ENCODE peak calls at places on chromosomes 12 and 14, in nine cellular contexts. One of them, this sample, is unnamed.

GRCh38 chr12:98221243-98221808 is 294.1 kb upstream of the TMPO start:
- DNase-seq in psoas muscle: no peak
- DNase-seq in DND-41: no peak
- DNase-seq in lower leg skin: no peak
- DNase-seq in A549: no peak
- DNase-seq in cardiac muscle cell: no peak
- DNase-seq in kidney: no peak
- DNase-seq in brain microvascular endothelial cell: no peak
- DNase-seq in HepG2: no peak
- DNase-seq in this sample: no peak

GRCh38 chr14:49485290-49485689 is 100.9 kb downstream of the RPS29 start:
- DNase-seq in psoas muscle: no peak
- DNase-seq in DND-41: no peak
- DNase-seq in lower leg skin: no peak
- DNase-seq in A549: no peak
- DNase-seq in cardiac muscle cell: no peak
- DNase-seq in kidney: no peak
- DNase-seq in brain microvascular endothelial cell: no peak
- DNase-seq in HepG2: no peak
- DNase-seq in this sample: no peak

GRCh38 chr12:63090716-63091115 is 60.3 kb downstream of the AVPR1A start:
- DNase-seq in psoas muscle: no peak
- DNase-seq in DND-41: no peak
- DNase-seq in lower leg skin: no peak
- DNase-seq in A549: no peak
- DNase-seq in cardiac muscle cell: no peak
- DNase-seq in kidney: no peak
- DNase-seq in brain microvascular endothelial cell: no peak
- DNase-seq in HepG2: no peak
- DNase-seq in this sample: no peak

GRCh38 chr14:71361335-71361734 is 454.1 kb downstream of the PCNX1 start:
- DNase-seq in psoas muscle: no peak
- DNase-seq in DND-41: no peak
- DNase-seq in lower leg skin: no peak
- DNase-seq in A549: no peak
- DNase-seq in cardiac muscle cell: peak; percentile 53
- DNase-seq in kidney: no peak
- DNase-seq in brain microvascular endothelial cell: peak; percentile 58
- DNase-seq in HepG2: peak; percentile 40
- DNase-seq in this sample: no peak

GRCh38 chr14:51733147-51733546 is 81.4 kb downstream of the FRMD6 start:
- DNase-seq in psoas muscle: no peak
- DNase-seq in DND-41: no peak
- DNase-seq in lower leg skin: no peak
- DNase-seq in A549: no peak
- DNase-seq in cardiac muscle cell: no peak
- DNase-seq in kidney: no peak
- DNase-seq in brain microvascular endothelial cell: no peak
- DNase-seq in HepG2: no peak
- DNase-seq in this sample: no peak

GRCh38 chr14:89615421-89615820 is 198.4 kb upstream of the FOXN3 start:
- DNase-seq in psoas muscle: no peak
- DNase-seq in DND-41: no peak
- DNase-seq in lower leg skin: no peak
- DNase-seq in A549: no peak
- DNase-seq in cardiac muscle cell: peak; percentile 50
- DNase-seq in kidney: no peak
- DNase-seq in brain microvascular endothelial cell: no peak
- DNase-seq in HepG2: no peak
- DNase-seq in this sample: no peak

GRCh38 chr14:97420211-97420610 is 623.0 kb downstream of the VRK1 start:
- DNase-seq in psoas muscle: no peak
- DNase-seq in DND-41: no peak
- DNase-seq in lower leg skin: no peak
- DNase-seq in A549: no peak
- DNase-seq in cardiac muscle cell: no peak
- DNase-seq in kidney: no peak
- DNase-seq in brain microvascular endothelial cell: no peak
- DNase-seq in HepG2: no peak
- DNase-seq in this sample: peak; percentile 76

GRCh38 chr14:48709277-48709785 is 876.8 kb downstream of the RPS29 start:
- DNase-seq in psoas muscle: no peak
- DNase-seq in DND-41: no peak
- DNase-seq in lower leg skin: no peak
- DNase-seq in A549: no peak
- DNase-seq in cardiac muscle cell: no peak
- DNase-seq in kidney: no peak
- DNase-seq in brain microvascular endothelial cell: no peak
- DNase-seq in HepG2: no peak
- DNase-seq in this sample: no peak

GRCh38 chr14:106883218-106883692 is 1356.9 kb downstream of the TMEM121 start:
- DNase-seq in psoas muscle: peak; percentile 32
- DNase-seq in DND-41: peak; percentile 43
- DNase-seq in lower leg skin: no peak
- DNase-seq in A549: no peak
- DNase-seq in cardiac muscle cell: no peak
- DNase-seq in kidney: peak; percentile 82
- DNase-seq in brain microvascular endothelial cell: no peak
- DNase-seq in HepG2: peak; percentile 39
- DNase-seq in this sample: peak; percentile 50

GRCh38 chr12:60487284-60487683 is 891.5 kb downstream of the SLC16A7 start:
- DNase-seq in psoas muscle: no peak
- DNase-seq in DND-41: no peak
- DNase-seq in lower leg skin: no peak
- DNase-seq in A549: no peak
- DNase-seq in cardiac muscle cell: no peak
- DNase-seq in kidney: no peak
- DNase-seq in brain microvascular endothelial cell: no peak
- DNase-seq in HepG2: no peak
- DNase-seq in this sample: no peak

GRCh38 chr14:100348779-100349708 is 25.9 kb downstream of the SLC25A47 start:
- DNase-seq in psoas muscle: no peak
- DNase-seq in DND-41: no peak
- DNase-seq in lower leg skin: peak; percentile 76
- DNase-seq in A549: no peak
- DNase-seq in cardiac muscle cell: no peak
- DNase-seq in kidney: peak; percentile 58
- DNase-seq in brain microvascular endothelial cell: no peak
- DNase-seq in HepG2: no peak
- DNase-seq in this sample: no peak

GRCh38 chr12:52197371-52198231 is 5.8 kb upstream of the KRT80 start:
- DNase-seq in psoas muscle: peak; percentile 49
- DNase-seq in DND-41: no peak
- DNase-seq in lower leg skin: no peak
- DNase-seq in A549: no peak
- DNase-seq in cardiac muscle cell: peak; percentile 71
- DNase-seq in kidney: peak; percentile 49
- DNase-seq in brain microvascular endothelial cell: no peak
- DNase-seq in HepG2: no peak
- DNase-seq in this sample: no peak

GRCh38 chr12:59972941-59973340 is 377.1 kb downstream of the SLC16A7 start:
- DNase-seq in psoas muscle: no peak
- DNase-seq in DND-41: no peak
- DNase-seq in lower leg skin: no peak
- DNase-seq in A549: no peak
- DNase-seq in cardiac muscle cell: peak; percentile 52
- DNase-seq in kidney: no peak
- DNase-seq in brain microvascular endothelial cell: peak; percentile 53
- DNase-seq in HepG2: peak; percentile 12
- DNase-seq in this sample: no peak

GRCh38 chr12:14775652-14776020 is 27.6 kb downstream of the WBP11 start:
- DNase-seq in psoas muscle: no peak
- DNase-seq in DND-41: no peak
- DNase-seq in lower leg skin: no peak
- DNase-seq in A549: no peak
- DNase-seq in cardiac muscle cell: peak; percentile 70
- DNase-seq in kidney: no peak
- DNase-seq in brain microvascular endothelial cell: peak; percentile 24
- DNase-seq in HepG2: no peak
- DNase-seq in this sample: no peak

GRCh38 chr14:90398315-90398811 is 1.5 kb downstream of the CALM1 start:
- DNase-seq in psoas muscle: no peak
- DNase-seq in DND-41: peak; percentile 62
- DNase-seq in lower leg skin: peak; percentile 92
- DNase-seq in A549: no peak
- DNase-seq in cardiac muscle cell: peak; percentile 40
- DNase-seq in kidney: peak; percentile 84
- DNase-seq in brain microvascular endothelial cell: peak; percentile 26
- DNase-seq in HepG2: no peak
- DNase-seq in this sample: peak; percentile 62

GRCh38 chr12:25958254-25959068 is at the start of gene RASSF8:
- DNase-seq in psoas muscle: peak; percentile 84
- DNase-seq in DND-41: no peak
- DNase-seq in lower leg skin: peak; percentile 91
- DNase-seq in A549: peak; percentile 53
- DNase-seq in cardiac muscle cell: peak; percentile 89
- DNase-seq in kidney: peak; percentile 89
- DNase-seq in brain microvascular endothelial cell: peak; percentile 46
- DNase-seq in HepG2: peak; percentile 23
- DNase-seq in this sample: peak; percentile 54

GRCh38 chr14:33184587-33184986 is 245.9 kb downstream of the NPAS3 start:
- DNase-seq in psoas muscle: no peak
- DNase-seq in DND-41: no peak
- DNase-seq in lower leg skin: no peak
- DNase-seq in A549: no peak
- DNase-seq in cardiac muscle cell: peak; percentile 27
- DNase-seq in kidney: no peak
- DNase-seq in brain microvascular endothelial cell: peak; percentile 22
- DNase-seq in HepG2: no peak
- DNase-seq in this sample: no peak

DNA sequence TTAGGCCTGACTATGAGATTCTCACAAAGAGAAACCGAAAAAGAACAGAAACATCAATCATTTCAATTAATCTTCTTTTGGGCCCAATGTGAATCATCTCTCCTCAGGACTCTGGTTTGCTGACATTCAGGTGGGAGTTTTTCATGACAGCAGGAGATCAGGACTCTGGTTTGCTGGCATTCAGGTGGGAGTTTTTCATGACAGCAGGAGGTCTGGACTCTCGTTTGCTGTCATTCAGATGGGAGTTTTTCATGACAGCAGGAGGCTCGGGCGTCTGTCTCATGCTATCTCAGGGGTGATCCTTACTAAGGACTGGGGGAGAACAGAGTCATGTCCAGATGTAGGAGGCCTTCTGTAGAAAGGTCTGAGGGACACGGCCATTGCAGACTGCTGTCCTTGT is 40.1 kb upstream of the PARP11 start:
- DNase-seq in psoas muscle: no peak
- DNase-seq in DND-41: no peak
- DNase-seq in lower leg skin: no peak
- DNase-seq in A549: no peak
- DNase-seq in cardiac muscle cell: no peak
- DNase-seq in kidney: no peak
- DNase-seq in brain microvascular endothelial cell: no peak
- DNase-seq in HepG2: no peak
- DNase-seq in this sample: peak; percentile 26
- H3K4me3 ChIP-seq in psoas muscle: no peak overlapping the region
- H3K4me3 ChIP-seq in DND-41: no peak overlapping the region
- H3K4me3 ChIP-seq in lower leg skin: no peak overlapping the region
- H3K4me3 ChIP-seq in A549: no peak overlapping the region
- H3K4me3 ChIP-seq in cardiac muscle cell: no peak overlapping the region
- H3K4me3 ChIP-seq in kidney: no peak overlapping the region
- H3K4me3 ChIP-seq in brain microvascular endothelial cell: no peak overlapping the region
- H3K4me3 ChIP-seq in HepG2: no peak overlapping the region
- H3K4me3 ChIP-seq in this sample: no peak overlapping the region

GRCh38 chr12:109052415-109053323 is at the start of gene USP30:
- DNase-seq in psoas muscle: peak; percentile 84
- DNase-seq in DND-41: peak; percentile 82
- DNase-seq in lower leg skin: peak; percentile 96
- DNase-seq in A549: peak; percentile 95
- DNase-seq in cardiac muscle cell: peak; percentile 93
- DNase-seq in kidney: peak; percentile 95
- DNase-seq in brain microvascular endothelial cell: peak; percentile 65
- DNase-seq in HepG2: peak; percentile 65
- DNase-seq in this sample: peak; percentile 93
- TF ChIP-seq CTCF in psoas muscle: no peak
- TF ChIP-seq CTCF in DND-41: no peak
- TF ChIP-seq CTCF in lower leg skin: no peak
- TF ChIP-seq CTCF in A549: no peak
- TF ChIP-seq CTCF in cardiac muscle cell: peak; percentile 3
- TF ChIP-seq CTCF in kidney: no peak
- TF ChIP-seq CTCF in brain microvascular endothelial cell: no peak
- TF ChIP-seq CTCF in HepG2: peak; percentile 30
- TF ChIP-seq CTCF in this sample: no peak

GRCh38 chr14:24432259-24433131 is 2.7 kb downstream of the KHNYN start:
- DNase-seq in psoas muscle: no peak
- DNase-seq in DND-41: no peak
- DNase-seq in lower leg skin: no peak
- DNase-seq in A549: no peak
- DNase-seq in cardiac muscle cell: no peak
- DNase-seq in kidney: no peak
- DNase-seq in brain microvascular endothelial cell: no peak
- DNase-seq in HepG2: no peak
- DNase-seq in this sample: no peak
- H3K4me3 ChIP-seq in psoas muscle: no peak overlapping the region
- H3K4me3 ChIP-seq in DND-41: no peak overlapping the region
- H3K4me3 ChIP-seq in lower leg skin: no peak overlapping the region
- H3K4me3 ChIP-seq in A549: no peak overlapping the region
- H3K4me3 ChIP-seq in cardiac muscle cell: no peak overlapping the region
- H3K4me3 ChIP-seq in kidney: no peak overlapping the region
- H3K4me3 ChIP-seq in brain microvascular endothelial cell: peak overlapping the region; percentile 69
- H3K4me3 ChIP-seq in HepG2: no peak overlapping the region
- H3K4me3 ChIP-seq in this sample: no peak overlapping the region

DNA sequence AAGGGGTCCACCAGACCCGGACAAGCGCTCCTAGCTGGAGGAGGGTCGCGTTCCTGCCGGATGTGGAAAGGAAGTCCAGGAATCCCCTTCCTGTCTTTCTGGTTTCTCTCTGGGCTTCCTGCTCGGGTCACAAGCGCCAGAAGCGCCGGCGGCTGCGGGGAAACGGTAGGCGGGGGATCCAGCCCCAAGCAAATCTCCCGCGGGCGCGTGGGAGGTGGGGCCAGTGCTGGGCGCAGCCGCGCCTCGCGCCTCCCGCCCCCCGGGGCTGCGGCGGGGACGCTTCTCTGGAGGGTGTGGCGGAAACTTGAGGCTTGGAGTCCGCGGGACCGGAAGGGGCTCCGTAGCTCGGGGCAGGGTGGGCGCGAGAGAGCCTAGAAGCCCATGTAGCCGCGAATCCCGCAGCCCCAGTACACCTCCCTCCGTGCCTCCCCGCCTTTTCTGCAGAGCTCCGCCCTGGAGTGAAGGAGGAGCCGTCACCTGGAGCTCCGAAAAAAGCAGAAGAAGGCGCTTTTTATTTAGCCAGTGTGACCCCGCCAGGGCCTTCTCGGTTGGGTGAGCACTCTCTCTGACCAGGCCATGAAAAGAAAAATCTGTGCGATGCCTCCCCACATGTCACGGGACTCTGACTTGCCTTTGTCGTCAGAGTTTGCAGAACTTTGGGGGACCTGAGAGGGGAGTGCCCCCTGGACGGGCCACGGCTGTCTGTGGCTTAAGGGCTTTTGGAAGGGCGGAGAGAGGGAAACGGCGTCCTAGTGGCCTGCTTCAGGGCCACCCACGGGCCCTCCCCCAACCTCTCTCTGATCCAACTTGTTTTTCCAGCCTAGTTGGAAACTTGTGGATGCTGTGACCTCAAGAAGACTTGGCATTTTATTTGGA is 21.4 kb upstream of the CLEC2D start:
- DNase-seq in psoas muscle: peak; percentile 84
- DNase-seq in DND-41: peak; percentile 93
- DNase-seq in lower leg skin: peak; percentile 96
- DNase-seq in A549: peak; percentile 83
- DNase-seq in cardiac muscle cell: peak; percentile 90
- DNase-seq in kidney: peak; percentile 95
- DNase-seq in brain microvascular endothelial cell: peak; percentile 56
- DNase-seq in HepG2: peak; percentile 74
- DNase-seq in this sample: peak; percentile 96
- TF ChIP-seq CTCF in psoas muscle: peak; percentile 5
- TF ChIP-seq CTCF in DND-41: no peak
- TF ChIP-seq CTCF in lower leg skin: no peak
- TF ChIP-seq CTCF in A549: no peak
- TF ChIP-seq CTCF in cardiac muscle cell: no peak
- TF ChIP-seq CTCF in kidney: no peak
- TF ChIP-seq CTCF in brain microvascular endothelial cell: peak; percentile 4
- TF ChIP-seq CTCF in HepG2: peak; percentile 15
- TF ChIP-seq CTCF in this sample: no peak